ENCODE peak calls at places on chromosome 2, in five cellular contexts. One of them, this sample, is unnamed.

GRCh38 chr2:85583667-85584353 is 421 bp upstream of the VAMP5 start:
- DNase-seq in M059J: no peak
- DNase-seq in NCI-H1105: no peak
- DNase-seq in T-cell: no peak
- DNase-seq in IMR-90: no peak
- DNase-seq in this sample: no peak

GRCh38 chr2:234630676-234631350 is 133.9 kb upstream of the ARL4C start:
- DNase-seq in NCI-H1105: no peak
- DNase-seq in T-cell: no peak
- DNase-seq in IMR-90: peak; percentile 43
- DNase-seq in M059J: peak; percentile 31
- DNase-seq in this sample: peak; percentile 70

GRCh38 chr2:28382755-28383154 is 9.9 kb upstream of the FOSL2 start:
- DNase-seq in NCI-H1105: no peak
- DNase-seq in M059J: no peak
- DNase-seq in T-cell: no peak
- DNase-seq in IMR-90: no peak
- DNase-seq in this sample: no peak

GRCh38 chr2:170974304-170974993 is 45.4 kb downstream of the GORASP2 start:
- DNase-seq in T-cell: no peak
- DNase-seq in M059J: peak; percentile 5
- DNase-seq in IMR-90: no peak
- DNase-seq in NCI-H1105: no peak
- DNase-seq in this sample: peak; percentile 61

GRCh38 chr2:215826838-215827441 is 186.4 kb downstream of the MREG start:
- DNase-seq in T-cell: no peak
- DNase-seq in M059J: no peak
- DNase-seq in IMR-90: peak; percentile 39
- DNase-seq in NCI-H1105: no peak
- DNase-seq in this sample: peak; percentile 33

GRCh38 chr2:36707050-36707449 is 10.5 kb downstream of the VIT start:
- DNase-seq in NCI-H1105: no peak
- DNase-seq in M059J: peak; percentile 91
- DNase-seq in IMR-90: peak; percentile 29
- DNase-seq in T-cell: no peak
- DNase-seq in this sample: peak; percentile 89

GRCh38 chr2:181152221-181152620 is 171.8 kb downstream of the UBE2E3 start:
- DNase-seq in NCI-H1105: no peak
- DNase-seq in T-cell: no peak
- DNase-seq in IMR-90: no peak
- DNase-seq in M059J: no peak
- DNase-seq in this sample: no peak

GRCh38 chr2:173708757-173709156 is 256.4 kb downstream of the SP3 start:
- DNase-seq in NCI-H1105: no peak
- DNase-seq in T-cell: no peak
- DNase-seq in IMR-90: peak; percentile 1
- DNase-seq in M059J: no peak
- DNase-seq in this sample: no peak

GRCh38 chr2:99085400-99085799 is 56.1 kb upstream of the C2orf15 start:
- DNase-seq in NCI-H1105: no peak
- DNase-seq in IMR-90: no peak
- DNase-seq in T-cell: no peak
- DNase-seq in M059J: no peak
- DNase-seq in this sample: peak; percentile 36

GRCh38 chr2:19349911-19350677 is 8.3 kb downstream of the OSR1 start:
- DNase-seq in T-cell: peak; percentile 39
- DNase-seq in M059J: peak; percentile 65
- DNase-seq in NCI-H1105: no peak
- DNase-seq in IMR-90: no peak
- DNase-seq in this sample: peak; percentile 80

GRCh38 chr2:144659731-144660275 is 139.9 kb upstream of the ZEB2 start:
- DNase-seq in IMR-90: peak; percentile 88
- DNase-seq in M059J: peak; percentile 99
- DNase-seq in T-cell: peak; percentile 2
- DNase-seq in NCI-H1105: no peak
- DNase-seq in this sample: peak; percentile 99

GRCh38 chr2:57936216-57936615 is 110.4 kb upstream of the VRK2 start:
- DNase-seq in NCI-H1105: no peak
- DNase-seq in M059J: peak; percentile 39
- DNase-seq in T-cell: no peak
- DNase-seq in IMR-90: peak; percentile 47
- DNase-seq in this sample: no peak